ENCODE peak calls at places on chromosomes 4 and X, in eight cellular contexts. A is left ventricle myocardium inferior, Q is left lung, G is mammary epithelial cell, R is MM.1S, E is fibroblast of lung, O is cardiac muscle cell, H is Peyer's patch. I is an unnamed sample.

GRCh38 chrX:74049126-74049525 is 254.9 kb upstream of the ZCCHC13 start:
- DNase-seq in R (no peak), H (no peak), A (no peak), O (no peak), G (no peak), E (no peak), Q (no peak), I (no peak)

GRCh38 chrX:34848281-34848680 is 94.3 kb upstream of the FAM47B start:
- DNase-seq in O (no peak), H (no peak), G (peak; percentile 55), Q (no peak), R (no peak), A (no peak), E (peak; percentile 21), I (no peak)

GRCh38 chrX:44569122-44569521 is 26.5 kb upstream of the FUNDC1 start:
- DNase-seq in G (no peak), A (no peak), H (no peak), R (no peak), O (no peak), E (no peak), Q (no peak), I (no peak)

GRCh38 chr4:147570616-147571015 is 46.6 kb upstream of the TMEM184C start:
- DNase-seq in E (peak; percentile 39), R (no peak), A (no peak), H (no peak), G (no peak), Q (no peak), O (no peak), I (no peak)

GRCh38 chrX:30283456-30284200 is 25.6 kb downstream of the NR0B1 start:
- DNase-seq in G (peak; percentile 88), Q (no peak), O (no peak), A (no peak), H (no peak), R (no peak), E (peak; percentile 91), I (no peak)

GRCh38 chr4:64271601-64272081 is 137.6 kb downstream of the TECRL start:
- DNase-seq in R (no peak), O (peak; percentile 44), G (peak; percentile 0), H (no peak), E (peak; percentile 0), Q (no peak), A (peak; percentile 46), I (no peak)

GRCh38 chr4:149264093-149264733 is 551.4 kb downstream of the IQCM start:
- DNase-seq in R (peak; percentile 56), E (peak; percentile 58), Q (peak; percentile 31), H (peak; percentile 62), G (peak; percentile 39), A (no peak), O (peak; percentile 70), I (peak; percentile 63)

GRCh38 chr4:7361256-7361655 is 73.5 kb downstream of the PSAPL1 start:
- DNase-seq in A (peak; percentile 38), Q (no peak), R (no peak), G (no peak), O (peak; percentile 60), E (no peak), H (no peak), I (no peak)

GRCh38 chr4:57378766-57379165 is 268.6 kb upstream of the IGFBP7 start:
- DNase-seq in E (peak; percentile 79), H (no peak), R (no peak), A (no peak), G (peak; percentile 23), Q (no peak), O (no peak), I (no peak)

GRCh38 chrX:19709812-19710518 is 177.4 kb downstream of the SH3KBP1 start:
- DNase-seq in O (no peak), E (peak; percentile 82), Q (no peak), H (no peak), A (no peak), R (no peak), G (peak; percentile 95), I (no peak)

GRCh38 chr4:88673886-88674285 is 23.7 kb downstream of the NAP1L5 start:
- DNase-seq in A (no peak), H (no peak), O (no peak), R (no peak), G (no peak), Q (no peak), E (no peak), I (no peak)

GRCh38 chrX:149871940-149872339 is 9.0 kb upstream of the MAGEA8 start:
- DNase-seq in G (peak; percentile 18), Q (no peak), A (no peak), R (no peak), E (peak; percentile 10), H (no peak), O (peak; percentile 10), I (peak; percentile 64)
- TF ChIP-seq CTCF in G (peak; percentile 4), Q (no peak), A (peak; percentile 44), R (peak; percentile 24), E (peak; percentile 22), H (peak; percentile 33), O (peak; percentile 34), I (peak; percentile 85)

GRCh38 chr4:3396611-3397010 is 45.2 kb upstream of the HGFAC start:
- DNase-seq in G (no peak), O (no peak), H (no peak), A (no peak), E (no peak), Q (no peak), R (no peak), I (no peak)
- H3K4me3 ChIP-seq in G (no peak overlapping the region), O (no peak overlapping the region), H (no peak overlapping the region), A (no peak overlapping the region), E (no peak overlapping the region), Q (no peak overlapping the region), R (no peak overlapping the region), I (no peak overlapping the region)

DNA sequence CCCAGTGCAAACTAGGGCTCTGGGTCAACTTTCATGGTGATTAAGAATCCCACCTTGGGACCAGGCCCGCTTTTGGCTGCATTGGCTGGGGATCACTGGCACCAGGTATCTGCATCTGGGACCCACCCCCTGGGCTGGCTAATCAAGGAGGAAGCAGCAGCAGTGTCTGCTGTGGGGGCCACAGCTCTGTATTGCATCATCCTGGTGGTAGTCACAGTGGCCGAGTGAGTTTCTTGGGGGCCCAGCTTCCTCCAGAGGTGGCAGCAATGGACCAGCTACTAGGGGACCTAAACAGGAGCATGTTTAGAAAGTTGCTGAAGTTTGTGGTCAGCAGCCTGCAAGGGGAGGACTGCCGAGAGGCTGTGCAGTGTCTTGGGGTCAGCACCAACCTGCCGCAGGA is 15.7 kb downstream of the LNX1 start:
- DNase-seq in Q (no peak), G (no peak), R (no peak), O (no peak), A (no peak), H (no peak), E (no peak), I (no peak)
- H3K27ac ChIP-seq in Q (no peak overlapping the region), G (no peak overlapping the region), R (no peak overlapping the region), O (no peak overlapping the region), A (no peak overlapping the region), H (no peak overlapping the region), E (no peak overlapping the region), I (no peak overlapping the region)

DNA sequence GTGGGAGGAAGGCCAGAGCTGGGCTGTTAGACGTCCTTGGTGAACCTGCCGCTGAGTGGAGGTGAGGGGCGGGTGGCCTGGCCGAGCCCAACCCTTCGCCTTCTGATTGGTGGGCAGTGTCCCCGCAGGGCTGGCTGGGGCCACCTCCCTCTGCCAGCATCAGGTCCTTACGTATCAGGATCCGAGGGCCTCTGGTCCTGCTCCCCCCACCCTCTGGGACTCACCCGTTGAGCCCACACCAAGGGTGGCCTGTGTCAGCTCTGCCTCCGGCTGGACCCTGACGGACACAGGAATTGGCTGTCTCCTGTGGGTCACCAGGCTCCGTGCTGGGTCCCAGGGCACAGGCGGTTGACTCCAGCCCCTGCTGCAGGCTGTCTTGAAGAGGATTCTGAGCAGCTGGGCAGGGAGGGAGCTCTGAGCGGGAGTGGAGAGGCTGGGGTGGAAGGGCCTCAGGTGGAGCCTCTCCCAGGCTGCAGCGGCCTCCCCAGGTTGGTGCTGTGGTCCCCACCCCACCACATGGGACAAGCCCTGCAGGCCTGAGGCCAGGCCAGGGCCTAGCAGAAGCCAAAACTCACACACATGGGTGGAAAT is 58.4 kb upstream of the NKX1-1 start:
- DNase-seq in O (no peak), H (no peak), Q (no peak), G (no peak), A (no peak), R (no peak), E (no peak), I (peak; percentile 11)
- TF ChIP-seq CTCF in O (no peak), H (no peak), Q (no peak), G (no peak), A (no peak), R (no peak), E (no peak), I (no peak)

DNA sequence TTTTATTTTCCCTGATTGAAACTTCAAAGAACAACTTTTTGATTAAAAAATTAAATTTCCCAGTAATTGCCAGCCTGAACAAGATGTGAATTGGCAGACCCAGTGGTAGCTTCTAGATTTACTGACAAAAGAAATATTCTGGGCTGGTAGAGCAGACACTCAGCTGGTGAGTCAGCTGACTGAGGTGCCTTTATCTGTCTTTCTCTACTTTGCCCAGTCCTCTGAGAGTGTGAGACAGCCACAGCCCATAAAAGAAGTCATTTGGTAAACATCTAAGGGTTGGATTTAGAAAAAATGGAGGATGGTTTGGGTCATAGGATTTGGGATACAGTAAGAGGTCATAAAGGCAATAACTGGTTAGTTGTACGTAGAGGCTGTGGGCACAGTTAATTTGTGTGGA is 54.5 kb downstream of the CCSER1 start:
- DNase-seq in A (no peak), H (peak; percentile 54), E (no peak), G (peak; percentile 2), Q (no peak), R (no peak), O (no peak), I (no peak)
- H3K4me3 ChIP-seq in A (no peak overlapping the region), H (no peak overlapping the region), E (no peak overlapping the region), G (no peak overlapping the region), Q (no peak overlapping the region), R (no peak overlapping the region), O (no peak overlapping the region), I (no peak overlapping the region)

GRCh38 chr4:37715889-37716402 is 29.8 kb upstream of the RELL1 start:
- DNase-seq in R (no peak), E (peak; percentile 69), O (no peak), Q (no peak), A (no peak), H (peak; percentile 83), G (peak; percentile 74), I (no peak)
- H3K27ac ChIP-seq in R (no peak overlapping the region), E (no peak overlapping the region), O (no peak overlapping the region), Q (no peak overlapping the region), A (peak overlapping the region; percentile 27), H (no peak overlapping the region), G (no peak overlapping the region), I (no peak overlapping the region)

GRCh38 chr4:1365271-1366178 is 18.5 kb downstream of the UVSSA start:
- DNase-seq in Q (peak; percentile 57), R (no peak), O (no peak), G (peak; percentile 75), A (peak; percentile 8), H (peak; percentile 75), E (no peak), I (no peak)
- TF ChIP-seq CTCF in Q (no peak), R (no peak), O (peak; percentile 6), G (no peak), A (no peak), H (no peak), E (no peak), I (peak; percentile 46)

GRCh38 chr4:1873776-1874175 is 2.6 kb downstream of the NSD2 start:
- DNase-seq in H (no peak), E (no peak), R (no peak), O (no peak), Q (peak; percentile 65), A (no peak), G (no peak), I (no peak)
- H3K4me3 ChIP-seq in H (no peak overlapping the region), E (peak overlapping the region; percentile 76), R (no peak overlapping the region), O (no peak overlapping the region), Q (no peak overlapping the region), A (no peak overlapping the region), G (no peak overlapping the region), I (no peak overlapping the region)